ENCODE peak calls at places on chromosomes 2 and 18, in five cellular contexts. D, C, Q, Z and M are unnamed samples.
A peak's percentile ranks its signal among the peaks of the same experiment; 100 is the strongest.

GRCh38 chr2:140580799-140581198 is 1550.0 kb downstream of the LRP1B start:
- DNase-seq in D (no peak), Q (no peak), Z (no peak), C (no peak), M (no peak)

GRCh38 chr2:219459460-219460311 is 25.0 kb downstream of the SPEG start:
- DNase-seq in Q (peak; percentile 64), C (peak; percentile 63), D (no peak), Z (peak; percentile 89), M (peak; percentile 86)

GRCh38 chr2:28052691-28053090 is 162.2 kb downstream of the BABAM2 start:
- DNase-seq in Q (peak; percentile 39), D (no peak), Z (no peak), C (no peak), M (no peak)

GRCh38 chr2:10889741-10890215 is 22.0 kb upstream of the KCNF1 start:
- DNase-seq in C (no peak), Z (no peak), D (no peak), Q (no peak), M (no peak)

GRCh38 chr2:75547345-75548035 is 13.2 kb downstream of the EVA1A start:
- DNase-seq in Q (peak; percentile 76), C (no peak), Z (no peak), D (no peak), M (no peak)

GRCh38 chr18:50424877-50425690 is 50.2 kb downstream of the SKA1 start:
- DNase-seq in C (peak; percentile 60), D (no peak), Z (no peak), Q (no peak), M (no peak)

GRCh38 chr2:55408098-55408882 is 11.4 kb downstream of the CCDC88A start:
- DNase-seq in C (no peak), Q (peak; percentile 75), D (no peak), Z (no peak), M (no peak)

GRCh38 chr2:146193619-146194018 is 1651.2 kb upstream of the ACVR2A start:
- DNase-seq in Q (no peak), D (no peak), C (no peak), Z (no peak), M (no peak)

GRCh38 chr2:185990861-185991525 is 252.4 kb downstream of the FSIP2 start:
- DNase-seq in Z (no peak), Q (no peak), C (no peak), D (no peak), M (no peak)

GRCh38 chr2:55948176-55948921 is 24.8 kb upstream of the EFEMP1 start:
- DNase-seq in C (no peak), D (no peak), Z (no peak), Q (no peak), M (no peak)

GRCh38 chr2:189959450-189959849 is 103.1 kb downstream of the MSTN start:
- DNase-seq in Q (no peak), Z (no peak), D (no peak), C (no peak), M (no peak)

GRCh38 chr2:54673501-54673998 is 49.9 kb upstream of the EML6 start:
- DNase-seq in Q (no peak), D (no peak), Z (peak; percentile 36), C (peak; percentile 69), M (peak; percentile 38)

GRCh38 chr2:149652925-149653324 is 65.3 kb upstream of the MMADHC start:
- DNase-seq in D (no peak), C (no peak), Q (peak; percentile 12), Z (no peak), M (no peak)

GRCh38 chr2:70123051-70123828 is 36.0 kb downstream of the PCBP1 start:
- DNase-seq in Q (peak; percentile 33), D (no peak), C (no peak), Z (no peak), M (no peak)

GRCh38 chr2:96580771-96581170 is 44.2 kb downstream of the ARID5A start:
- DNase-seq in Q (no peak), D (no peak), C (no peak), Z (no peak), M (no peak)
- TF ChIP-seq CTCF in Q (peak; percentile 21), D (no peak), C (peak; percentile 45), Z (no peak), M (peak; percentile 39)

GRCh38 chr2:53200072-53200471 is 567.5 kb upstream of the CHAC2 start:
- DNase-seq in Q (no peak), C (no peak), Z (no peak), D (no peak), M (no peak)

DNA sequence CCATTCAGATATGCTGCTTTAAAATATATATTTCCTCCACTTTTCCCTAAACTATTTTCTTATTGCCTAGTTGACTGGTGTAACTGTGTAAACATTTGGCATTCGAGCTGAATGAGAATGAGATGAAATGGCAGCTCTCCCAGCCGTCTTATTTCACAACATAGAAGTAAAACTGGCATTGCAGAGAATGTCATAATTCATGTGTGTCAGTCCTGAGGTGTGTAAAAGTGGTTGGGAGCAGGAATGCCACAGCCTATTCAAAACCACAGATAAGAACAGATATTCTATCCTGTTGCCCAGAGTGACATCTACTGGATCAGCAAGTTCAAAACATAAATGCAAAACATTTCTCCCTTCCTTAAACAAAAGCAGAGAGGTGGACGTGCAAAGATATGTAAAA is 565.5 kb upstream of the CHAC2 start:
- DNase-seq in Q (peak; percentile 81), C (no peak), D (no peak), Z (no peak), M (no peak)
- TF ChIP-seq CTCF in Q (peak; percentile 73), C (no peak), D (no peak), Z (no peak), M (no peak)

GRCh38 chr18:66280470-66280869 is 323.4 kb downstream of the CDH19 start:
- DNase-seq in C (no peak), Z (no peak), Q (no peak), D (no peak), M (no peak)
- TF ChIP-seq CTCF in C (no peak), Z (no peak), Q (no peak), D (no peak), M (no peak)

GRCh38 chr2:118269408-118270051 is 181.3 kb downstream of the INSIG2 start:
- DNase-seq in Q (no peak), Z (no peak), C (no peak), D (no peak), M (no peak)
- TF ChIP-seq CTCF in Q (peak; percentile 36), Z (peak; percentile 12), C (no peak), D (no peak), M (no peak)

DNA sequence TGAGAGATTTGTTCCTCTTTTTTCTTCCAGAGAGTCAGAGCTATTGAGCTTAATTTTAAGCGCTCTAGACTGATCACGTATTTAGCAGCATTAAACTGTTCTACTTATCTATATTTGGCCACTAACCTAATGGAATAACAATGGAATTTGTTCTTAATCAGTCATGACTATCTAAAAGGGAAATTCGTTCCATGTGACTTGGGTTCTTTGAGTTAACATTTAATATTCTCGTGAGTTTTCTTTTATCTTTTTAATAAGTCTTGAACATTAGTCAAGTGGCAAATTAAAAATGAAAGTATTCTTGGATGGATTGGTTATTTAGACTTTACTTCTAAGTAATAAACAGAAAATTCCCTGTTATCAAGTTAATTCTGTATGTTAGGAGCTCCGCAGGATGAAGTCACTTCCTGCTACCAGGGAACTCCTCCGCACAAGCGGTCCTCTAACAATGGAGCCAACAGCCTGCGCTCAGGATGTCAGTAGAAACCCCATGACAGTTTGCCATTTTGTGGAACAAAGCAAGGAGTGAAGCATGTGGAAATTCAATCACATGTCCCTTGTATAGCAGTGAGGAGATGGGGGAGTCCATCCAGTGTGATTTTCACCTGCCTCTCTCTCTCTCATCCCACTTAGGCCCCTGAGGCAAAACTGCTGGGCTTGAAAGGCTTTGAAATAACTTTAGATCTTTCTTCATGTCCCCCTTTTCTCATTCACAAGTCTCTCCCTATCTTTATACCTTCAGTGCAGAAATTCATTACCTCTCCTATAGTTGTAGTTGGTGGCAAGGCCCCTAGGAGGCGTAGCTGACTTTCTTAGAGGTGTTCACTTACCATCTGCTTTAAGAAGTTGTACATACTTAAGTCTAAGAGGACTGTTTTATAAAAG is 138.1 kb downstream of the WDR7 start:
- DNase-seq in D (no peak), C (no peak), Z (peak; percentile 21), Q (peak; percentile 25), M (peak; percentile 18)
- TF ChIP-seq CTCF in D (no peak), C (no peak), Z (peak; percentile 60), Q (peak; percentile 78), M (peak; percentile 53)

GRCh38 chr2:136874258-136874657 is 108.9 kb downstream of the THSD7B start:
- DNase-seq in C (no peak), Z (peak; percentile 9), D (no peak), Q (no peak), M (no peak)
- TF ChIP-seq CTCF in C (peak; percentile 62), Z (peak; percentile 36), D (no peak), Q (peak; percentile 60), M (no peak)

GRCh38 chr2:35343135-35343534 is 1012.4 kb upstream of the CRIM1 start:
- DNase-seq in C (no peak), Q (no peak), D (no peak), Z (no peak), M (no peak)
- TF ChIP-seq CTCF in C (no peak), Q (peak; percentile 58), D (no peak), Z (peak; percentile 48), M (no peak)

DNA sequence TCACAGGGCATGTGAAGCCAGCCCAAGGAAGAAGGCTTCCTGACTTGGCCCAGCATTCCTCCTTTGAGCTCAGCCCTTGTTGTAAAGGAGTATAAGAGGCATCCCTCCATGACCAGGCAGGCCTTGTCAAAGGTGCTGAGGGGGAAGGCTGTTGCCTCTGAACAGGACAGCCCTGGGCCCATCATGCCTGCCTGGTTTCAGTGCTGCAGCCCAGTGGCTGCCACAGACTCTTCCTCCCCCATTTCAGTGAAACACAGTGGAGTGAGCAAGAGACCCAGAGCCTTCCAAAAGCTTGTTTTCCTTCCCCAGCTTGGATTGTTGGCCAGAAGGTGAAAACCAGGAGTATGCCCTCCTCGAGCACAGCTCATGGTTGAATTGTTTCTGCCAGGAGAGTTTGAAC is 19.9 kb upstream of the RPL37A start:
- DNase-seq in Q (no peak), Z (no peak), C (no peak), D (no peak), M (no peak)
- TF ChIP-seq CTCF in Q (peak; percentile 33), Z (no peak), C (no peak), D (no peak), M (no peak)

GRCh38 chr2:152428800-152429637 is 94.0 kb downstream of the FMNL2 start:
- DNase-seq in D (no peak), Q (no peak), C (no peak), Z (no peak), M (no peak)
- TF ChIP-seq CTCF in D (no peak), Q (no peak), C (no peak), Z (no peak), M (no peak)